ENCODE peak calls at places on chromosomes 13 and 19, in eight cellular contexts. Y, I, Q, H, F, Z, B and J are unnamed samples.
A peak's percentile ranks its signal among the peaks of the same experiment; 100 is the strongest.

GRCh38 chr19:2724148-2724557 is 3.0 kb upstream of the DIRAS1 start:
- DNase-seq in F (no peak), B (no peak), I (no peak), Q (no peak), Y (no peak), Z (no peak), H (no peak), J (no peak)

GRCh38 chr19:21704320-21704719 is 63.1 kb downstream of the ZNF100 start:
- DNase-seq in Y (no peak), B (no peak), H (no peak), Q (no peak), Z (no peak), I (no peak), F (no peak), J (no peak)

GRCh38 chr13:22757530-22758120 is 423.2 kb upstream of the SGCG start:
- DNase-seq in B (peak; percentile 28), H (no peak), F (no peak), Q (no peak), Z (no peak), Y (no peak), I (no peak), J (peak; percentile 45)

GRCh38 chr19:13430790-13431582 is 75.3 kb downstream of the CACNA1A start:
- DNase-seq in I (peak; percentile 30), H (peak; percentile 57), B (peak; percentile 71), Y (peak; percentile 62), Z (peak; percentile 33), Q (peak; percentile 17), F (peak; percentile 14), J (no peak)

GRCh38 chr13:24348385-24348784 is 39.0 kb downstream of the C1QTNF9 start:
- DNase-seq in F (no peak), Z (no peak), B (no peak), H (no peak), Y (no peak), Q (no peak), I (no peak), J (no peak)

GRCh38 chr19:45816236-45817009 is 1.3 kb upstream of the RSPH6A start:
- DNase-seq in Y (no peak), I (no peak), Q (no peak), H (no peak), Z (no peak), F (no peak), B (no peak), J (no peak)

GRCh38 chr13:30681489-30682242 is 53.7 kb upstream of the ALOX5AP start:
- DNase-seq in F (no peak), B (peak; percentile 73), Y (no peak), H (no peak), Q (no peak), I (no peak), Z (no peak), J (no peak)

GRCh38 chr13:39789451-39789850 is 134.0 kb downstream of the COG6 start:
- DNase-seq in I (no peak), Y (no peak), Q (no peak), Z (no peak), H (no peak), B (no peak), F (no peak), J (no peak)

GRCh38 chr13:99436686-99437416 is 64.4 kb upstream of the TM9SF2 start:
- DNase-seq in I (peak; percentile 94), Y (peak; percentile 92), B (peak; percentile 91), H (peak; percentile 82), Z (peak; percentile 96), Q (peak; percentile 75), F (peak; percentile 94), J (peak; percentile 88)

GRCh38 chr13:45456196-45456972 is 8.4 kb upstream of the COG3 start:
- DNase-seq in F (no peak), I (no peak), Z (no peak), B (peak; percentile 32), H (peak; percentile 55), Y (no peak), Q (no peak), J (no peak)

GRCh38 chr13:101049166-101049850 is 367.0 kb downstream of the NALCN start:
- DNase-seq in I (no peak), Y (no peak), Q (no peak), H (peak; percentile 7), B (no peak), F (no peak), Z (no peak), J (no peak)

GRCh38 chr19:29587518-29587986 is 18.5 kb upstream of the POP4 start:
- DNase-seq in I (peak; percentile 15), Q (no peak), Y (no peak), H (peak; percentile 77), B (no peak), Z (peak; percentile 55), F (peak; percentile 27), J (no peak)

GRCh38 chr19:5452594-5453565 is 2.3 kb upstream of the ZNRF4 start:
- DNase-seq in B (peak; percentile 14), Q (no peak), I (no peak), H (peak; percentile 23), F (no peak), Z (no peak), Y (no peak), J (no peak)

GRCh38 chr19:24141612-24142011 is 54.6 kb downstream of the ZNF254 start:
- DNase-seq in Z (no peak), Q (no peak), B (no peak), I (no peak), F (no peak), H (no peak), Y (no peak), J (no peak)

GRCh38 chr19:18542936-18543813 is at the start of gene FKBP8:
- DNase-seq in B (peak; percentile 92), Y (peak; percentile 93), Z (peak; percentile 89), Q (peak; percentile 94), F (peak; percentile 82), I (peak; percentile 91), H (peak; percentile 83), J (peak; percentile 31)

GRCh38 chr13:38830442-38831045 is 143.7 kb downstream of the FREM2 start:
- DNase-seq in B (no peak), I (no peak), H (no peak), F (no peak), Z (no peak), Y (no peak), Q (no peak), J (no peak)

GRCh38 chr13:73943965-73944233 is 190.3 kb downstream of the KLF12 start:
- DNase-seq in Q (no peak), B (no peak), H (no peak), I (no peak), Y (no peak), F (no peak), Z (no peak), J (no peak)

GRCh38 chr19:8835877-8836276 is 3.7 kb downstream of the MBD3L1 start:
- DNase-seq in I (no peak), B (no peak), Q (no peak), F (no peak), Z (no peak), Y (no peak), H (no peak), J (no peak)

GRCh38 chr19:2043269-2043641 is 7.8 kb downstream of the MKNK2 start:
- DNase-seq in H (no peak), F (no peak), I (no peak), Z (no peak), Q (peak; percentile 26), B (no peak), Y (peak; percentile 49), J (no peak)

GRCh38 chr13:108376308-108376707 is 106.8 kb downstream of the TNFSF13B start:
- DNase-seq in F (no peak), H (no peak), Q (no peak), Z (no peak), B (no peak), Y (no peak), I (no peak), J (no peak)

GRCh38 chr19:10290876-10291553 is 1.3 kb downstream of the ICAM5 start:
- DNase-seq in F (no peak), B (peak; percentile 54), I (no peak), H (peak; percentile 75), Y (peak; percentile 69), Q (peak; percentile 40), Z (no peak), J (no peak)

GRCh38 chr19:32816555-32817099 is 52.9 kb downstream of the SLC7A9 start:
- DNase-seq in Z (no peak), B (no peak), Y (no peak), I (no peak), Q (no peak), H (no peak), F (no peak), J (no peak)

GRCh38 chr19:11450570-11451326 is 15.3 kb downstream of the PRKCSH start:
- DNase-seq in Q (no peak), Y (no peak), F (no peak), H (no peak), I (no peak), B (no peak), Z (no peak), J (no peak)

GRCh38 chr13:46389985-46390384 is 2.9 kb upstream of the RUBCNL start:
- DNase-seq in Q (no peak), Y (no peak), I (no peak), B (no peak), H (no peak), Z (no peak), F (no peak), J (peak; percentile 50)